ENCODE peak calls at places on chromosomes 12 and 14, in seven cellular contexts. L is heart right ventricle, P is Caco-2, M is fibroblast of villous mesenchyme, O is ovary, I is A549, V is activated B cell treated with CpG ODN at 0.5 μM for 24 hours. X is an unnamed sample.

GRCh38 chr12:114136656-114137055 is 170.5 kb upstream of the RBM19 start:
- DNase-seq in V (no peak), O (no peak), I (no peak), L (no peak), M (no peak), P (no peak), X (no peak)

GRCh38 chr12:14264777-14265176 is 100.7 kb upstream of the ATF7IP start:
- DNase-seq in I (no peak), L (no peak), P (peak), O (no peak), V (no peak), M (no peak), X (no peak)

GRCh38 chr12:5916785-5917290 is 28.2 kb downstream of the ANO2 start:
- DNase-seq in M (no peak), L (no peak), O (no peak), V (no peak), I (no peak), P (no peak), X (no peak)

GRCh38 chr14:61337893-61338292 is 16.5 kb downstream of the PRKCH start:
- DNase-seq in I (no peak), O (no peak), M (no peak), V (no peak), L (no peak), P (no peak), X (no peak)

GRCh38 chr12:18443768-18444437 is 182.6 kb downstream of the PIK3C2G start:
- DNase-seq in P (no peak), L (no peak), I (no peak), O (no peak), M (no peak), V (no peak), X (no peak)

GRCh38 chr14:99644723-99645544 is at the start of gene HHIPL1:
- DNase-seq in P (peak), I (no peak), M (peak), O (peak), V (no peak), L (peak), X (no peak)

GRCh38 chr14:22123188-22123560 is 449.6 kb upstream of the OR4E1 start:
- DNase-seq in O (no peak), I (no peak), P (no peak), M (no peak), V (no peak), L (no peak), X (no peak)

GRCh38 chr14:23057757-23058653 is 685 bp upstream of the CDH24 start:
- DNase-seq in O (peak), I (peak), V (peak), L (peak), M (peak), P (peak), X (peak)

DNA sequence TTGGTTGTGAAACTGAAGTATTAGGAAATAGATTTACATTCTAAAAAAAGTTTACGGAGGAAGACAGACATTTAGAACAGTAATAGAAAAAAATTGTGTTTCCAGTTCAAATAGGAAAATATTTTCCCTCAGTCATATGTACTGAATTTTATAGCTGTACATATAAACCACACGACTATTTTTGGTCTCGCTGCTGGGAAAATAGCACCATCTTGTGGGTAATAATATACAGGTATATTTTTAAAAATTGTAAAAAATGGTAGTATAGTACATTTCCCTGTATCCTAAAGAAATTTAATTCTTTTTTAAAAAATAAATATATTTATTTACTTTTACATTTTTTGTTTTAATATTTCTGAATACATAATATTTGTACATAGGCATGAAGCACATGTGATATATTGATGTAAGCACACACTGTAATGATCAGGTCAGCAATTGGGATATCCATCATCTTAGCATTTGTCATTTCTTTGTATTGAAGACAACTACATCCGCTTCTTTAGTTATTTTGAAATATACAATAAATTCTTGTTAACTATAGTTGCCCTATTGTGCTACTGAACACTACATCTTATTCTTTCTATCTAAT is 168.6 kb downstream of the ALX1 start:
- DNase-seq in O (no peak), I (peak), L (no peak), M (peak), V (no peak), P (no peak), X (no peak)
- TF ChIP-seq CTCF in O (no peak), I (peak), L (peak), M (peak), V (no peak), P (peak), X (peak)

DNA sequence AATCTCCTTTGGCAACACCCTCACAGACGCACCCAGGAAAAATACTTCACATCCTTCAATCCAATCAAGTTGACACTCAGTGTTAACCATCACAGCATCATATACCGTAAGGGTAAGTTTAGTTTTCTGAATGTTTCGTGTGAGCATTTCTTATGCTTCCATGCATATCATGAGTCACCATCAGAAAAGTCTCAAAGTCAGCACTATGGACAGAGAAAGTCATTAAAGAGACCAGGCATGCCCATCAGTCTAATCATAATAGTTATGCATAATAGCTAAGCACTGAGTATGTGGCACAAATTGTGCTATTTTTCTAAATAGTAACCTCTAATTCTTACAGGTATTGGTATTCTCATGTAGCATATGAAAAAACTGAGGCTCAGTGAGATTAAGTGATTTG is 158.8 kb upstream of the PRMT8 start:
- DNase-seq in L (no peak), P (no peak), M (peak), I (no peak), V (no peak), O (no peak), X (no peak)
- TF ChIP-seq CTCF in L (no peak), P (no peak), M (no peak), I (no peak), V (no peak), O (no peak), X (no peak)

GRCh38 chr12:64759035-64759894 is at the start of gene GNS:
- DNase-seq in P (peak), M (peak), L (peak), O (peak), V (peak), I (peak), X (peak)
- TF ChIP-seq CTCF in P (no peak), M (no peak), L (no peak), O (no peak), V (no peak), I (no peak), X (no peak)

DNA sequence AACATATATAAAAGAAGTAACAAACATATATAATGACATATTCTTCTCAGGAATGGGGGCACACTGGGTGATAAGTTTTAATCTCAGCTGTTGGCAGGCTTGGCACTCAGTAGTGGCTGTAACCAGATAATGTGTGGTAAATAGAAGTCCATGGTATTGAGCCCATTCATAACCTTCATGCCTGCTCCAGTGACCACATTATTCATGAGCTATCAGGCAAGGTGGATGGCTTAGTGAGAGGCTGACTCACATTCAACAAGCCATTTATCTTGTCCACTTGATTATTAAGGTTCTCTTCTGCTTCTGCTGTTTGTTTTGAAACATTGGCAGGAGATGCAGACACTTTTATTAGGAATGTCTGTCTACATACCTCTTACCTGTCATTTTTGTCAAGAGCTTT is 950.4 kb upstream of the LRFN5 start:
- DNase-seq in I (no peak), L (no peak), O (no peak), P (no peak), V (no peak), M (no peak), X (no peak)
- TF ChIP-seq CTCF in I (no peak), L (no peak), O (no peak), P (no peak), V (no peak), M (no peak), X (no peak)

DNA sequence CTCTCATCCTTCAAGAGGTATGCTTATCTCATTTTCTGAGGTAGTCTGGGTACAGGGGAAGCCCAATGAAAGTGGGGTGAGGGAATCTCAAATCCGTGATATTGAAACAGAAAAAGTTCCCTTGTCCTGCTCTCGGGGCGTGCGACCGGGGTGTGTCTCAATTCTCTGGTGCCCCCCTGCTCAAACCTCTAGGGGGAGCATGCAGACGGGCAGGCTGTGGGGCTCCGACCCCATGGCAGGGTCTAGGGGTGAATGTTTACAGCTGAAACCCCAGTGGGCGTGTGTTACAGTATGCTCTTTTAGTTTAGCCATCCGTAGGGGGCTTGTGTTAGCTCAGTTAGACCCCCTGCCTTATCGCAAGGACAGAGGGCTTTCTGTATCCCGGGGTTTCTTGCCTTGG is 68.7 kb downstream of the PTPRQ start:
- DNase-seq in L (no peak), O (no peak), M (no peak), I (no peak), V (no peak), P (no peak), X (no peak)
- TF ChIP-seq CTCF in L (no peak), O (no peak), M (no peak), I (no peak), V (no peak), P (no peak), X (no peak)

DNA sequence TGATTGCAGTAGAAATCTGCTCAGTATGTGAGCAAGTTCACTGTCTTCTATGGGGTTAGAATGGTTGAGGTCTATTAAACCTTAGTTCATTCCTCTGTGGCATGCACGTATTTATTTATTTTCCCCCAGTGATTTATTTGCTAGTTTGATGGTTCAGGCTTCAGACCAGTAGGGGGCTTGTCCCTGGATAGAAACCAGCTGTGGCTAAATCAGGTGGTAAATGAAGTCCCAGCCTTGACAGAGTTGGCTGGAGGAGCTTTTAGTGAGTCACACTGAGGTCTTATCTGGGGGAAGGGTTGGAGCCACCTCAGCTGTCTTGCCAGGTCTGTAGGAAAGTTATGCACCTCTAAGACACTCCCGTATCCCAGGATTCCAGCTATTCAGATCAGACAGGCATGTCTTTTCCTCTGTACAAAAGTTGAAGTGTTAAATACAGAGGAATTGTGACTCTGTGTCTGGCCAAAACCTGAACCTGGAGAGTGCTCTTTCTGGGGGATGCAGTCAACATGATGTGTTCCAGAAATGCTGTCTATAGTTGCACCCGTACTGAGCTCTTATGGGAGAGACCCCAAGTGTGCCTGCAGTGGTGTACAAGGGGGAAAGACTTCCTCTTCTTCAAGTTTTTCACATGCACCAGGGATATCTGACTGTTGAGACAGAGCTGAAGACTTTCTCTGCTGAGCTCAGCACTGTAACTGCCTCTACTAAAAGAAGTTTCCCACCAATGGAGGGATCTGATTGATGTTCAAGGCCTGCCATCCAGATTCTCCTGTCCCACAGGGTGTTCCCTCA is 1322.1 kb downstream of the TMEM121 start:
- DNase-seq in I (peak), M (peak), V (no peak), P (peak), O (no peak), L (no peak), X (no peak)
- TF ChIP-seq CTCF in I (peak), M (no peak), V (no peak), P (no peak), O (no peak), L (no peak), X (no peak)

X was measured in natural killer cell.